ENCODE peak calls at places on chromosomes 5 and 9, in four cellular contexts. V is T47D, M is NAMALWA, I is GM20000. N is an unnamed sample.
A peak's percentile ranks its signal among the peaks of the same experiment; 100 is the strongest.

GRCh38 chr9:135468866-135469521 is 10.6 kb upstream of the PPP1R26 start:
- DNase-seq in V (no peak), M (no peak), I (no peak), N (peak; percentile 12)

GRCh38 chr9:87441251-87441650 is 56.4 kb upstream of the DAPK1 start:
- DNase-seq in M (no peak), I (no peak), V (no peak), N (no peak)

GRCh38 chr5:155402927-155403645 is 389.5 kb downstream of the KIF4B start:
- DNase-seq in I (no peak), M (no peak), V (no peak), N (no peak)

GRCh38 chr9:121325387-121325786 is 44.7 kb downstream of the STOM start:
- DNase-seq in I (no peak), V (no peak), M (no peak), N (no peak)

GRCh38 chr5:135895474-135896006 is at the start of gene IL9:
- DNase-seq in I (no peak), M (no peak), V (no peak), N (no peak)

GRCh38 chr9:138073808-138074207 is 196.2 kb downstream of the CACNA1B start:
- DNase-seq in I (no peak), M (no peak), V (no peak), N (no peak)

GRCh38 chr5:132224721-132225120 is 2.9 kb downstream of the P4HA2 start:
- DNase-seq in M (no peak), V (no peak), I (no peak), N (no peak)

GRCh38 chr5:82804151-82804690 is 273.0 kb downstream of the TMEM167A start:
- DNase-seq in I (no peak), M (no peak), V (no peak), N (no peak)

GRCh38 chr5:159746707-159747106 is 169.6 kb upstream of the ADRA1B start:
- DNase-seq in M (no peak), I (no peak), V (no peak), N (no peak)

GRCh38 chr5:5381259-5382006 is 41.0 kb upstream of the ICE1 start:
- DNase-seq in I (no peak), M (no peak), V (no peak), N (no peak)

GRCh38 chr5:137395011-137395755 is 103.9 kb downstream of the SPOCK1 start:
- DNase-seq in I (no peak), V (no peak), M (no peak), N (no peak)

GRCh38 chr5:67640011-67640410 is 443.4 kb upstream of the CD180 start:
- DNase-seq in V (no peak), M (no peak), I (no peak), N (no peak)

GRCh38 chr9:14107977-14108376 is 206.0 kb downstream of the NFIB start:
- DNase-seq in M (no peak), I (no peak), V (no peak), N (no peak)

GRCh38 chr9:4486176-4486575 is 4.1 kb upstream of the SLC1A1 start:
- DNase-seq in V (no peak), M (no peak), I (peak; percentile 36), N (no peak)

GRCh38 chr9:32260481-32260880 is 124.0 kb upstream of the ACO1 start:
- DNase-seq in V (no peak), I (no peak), M (no peak), N (no peak)

GRCh38 chr9:16915126-16915831 is 44.8 kb upstream of the BNC2 start:
- DNase-seq in M (no peak), V (no peak), I (no peak), N (no peak)

GRCh38 chr5:14580037-14581034 is 1.3 kb upstream of the OTULINL start:
- DNase-seq in I (no peak), V (no peak), M (no peak), N (no peak)

GRCh38 chr5:110458313-110458712 is 268.2 kb downstream of the TMEM232 start:
- DNase-seq in I (no peak), M (no peak), V (no peak), N (no peak)

GRCh38 chr5:15727375-15727774 is 227.4 kb downstream of the FBXL7 start:
- DNase-seq in V (no peak), M (no peak), I (no peak), N (no peak)

N was measured in central memory CD4-positive, alpha-beta T cell.